ENCODE peak calls at places on chromosomes 16 and 17, in four cellular contexts. B, T, Z and R are unnamed samples.

GRCh38 chr16:67305216-67306071 is 21.1 kb downstream of the KCTD19 start:
- DNase-seq in B (no peak), T (no peak), Z (no peak), R (no peak)

GRCh38 chr16:86383488-86384262 is 126.7 kb upstream of the FOXF1 start:
- DNase-seq in B (peak), T (no peak), Z (no peak), R (no peak)

GRCh38 chr17:82936768-82937171 is 96.9 kb upstream of the ZNF750 start:
- DNase-seq in B (no peak), T (no peak), Z (no peak), R (peak)

GRCh38 chr17:67696853-67697505 is 20.8 kb upstream of the NOL11 start:
- DNase-seq in B (no peak), T (no peak), Z (no peak), R (no peak)

GRCh38 chr17:41377546-41377945 is 4.6 kb downstream of the KRT34 start:
- DNase-seq in B (no peak), T (no peak), Z (no peak), R (no peak)

GRCh38 chr17:77836557-77837041 is 121.9 kb upstream of the TNRC6C start:
- DNase-seq in B (no peak), T (no peak), Z (no peak), R (no peak)

GRCh38 chr16:9123401-9123800 is 32.0 kb downstream of the HAPSTR1 start:
- DNase-seq in B (no peak), T (no peak), Z (no peak), R (no peak)

GRCh38 chr16:19972111-19972510 is 87.5 kb upstream of the GPRC5B start:
- DNase-seq in B (no peak), T (no peak), Z (no peak), R (no peak)

GRCh38 chr17:51166987-51167931 is 1.0 kb downstream of the NME2 start:
- DNase-seq in B (peak), T (peak), Z (peak), R (peak)

GRCh38 chr17:50027639-50028206 is 28.2 kb upstream of the ITGA3 start:
- DNase-seq in B (peak), T (peak), Z (no peak), R (peak)

GRCh38 chr16:69133555-69133954 is 1.1 kb downstream of the UTP4 start:
- DNase-seq in B (no peak), T (no peak), Z (no peak), R (no peak)

GRCh38 chr17:49616086-49616485 is 40.4 kb downstream of the NXPH3 start:
- DNase-seq in B (no peak), T (no peak), Z (peak), R (no peak)

GRCh38 chr16:84144301-84144858 is 597 bp downstream of the HSDL1 start:
- DNase-seq in B (peak), T (peak), Z (no peak), R (peak)

GRCh38 chr17:77322534-77323412 is 182.0 kb downstream of the SEC14L1 start:
- DNase-seq in B (peak), T (peak), Z (no peak), R (peak)

GRCh38 chr17:14341866-14342265 is 41.0 kb downstream of the HS3ST3B1 start:
- DNase-seq in B (no peak), T (no peak), Z (no peak), R (no peak)

GRCh38 chr16:83870830-83871229 is 28.1 kb upstream of the MLYCD start:
- DNase-seq in B (no peak), T (no peak), Z (no peak), R (no peak)

GRCh38 chr17:74528491-74529199 is 2.6 kb downstream of the CD300LB start:
- DNase-seq in B (peak), T (peak), Z (no peak), R (no peak)

GRCh38 chr17:57995076-57995956 is 7.3 kb upstream of the VEZF1 start:
- DNase-seq in B (peak), T (peak), Z (peak), R (peak)

GRCh38 chr16:24977673-24978065 is 37.5 kb downstream of the ARHGAP17 start:
- DNase-seq in B (no peak), T (no peak), Z (no peak), R (no peak)

GRCh38 chr17:64289652-64290051 is 26.6 kb upstream of the TEX2 start:
- DNase-seq in B (no peak), T (no peak), Z (no peak), R (no peak)